ENCODE peak calls at places on chromosome 3, in ten cellular contexts. One of them, this sample, is unnamed.

GRCh38 chr3:46705022-46705530 is 3.9 kb downstream of the TMIE start:
- DNase-seq in AG04450: peak; percentile 26
- DNase-seq in adrenal gland: peak; percentile 84
- DNase-seq in AG10803: peak; percentile 63
- DNase-seq in B cell: peak; percentile 77
- DNase-seq in RWPE1: peak; percentile 49
- DNase-seq in neural crest cell: peak; percentile 79
- DNase-seq in left ventricle myocardium inferior: peak; percentile 73
- DNase-seq in GM10248: peak; percentile 85
- DNase-seq in lung: peak; percentile 75
- DNase-seq in this sample: no peak

GRCh38 chr3:46489406-46489805 is 8.4 kb upstream of the RTP3 start:
- DNase-seq in AG04450: no peak
- DNase-seq in adrenal gland: no peak
- DNase-seq in AG10803: no peak
- DNase-seq in B cell: no peak
- DNase-seq in RWPE1: no peak
- DNase-seq in neural crest cell: no peak
- DNase-seq in left ventricle myocardium inferior: no peak
- DNase-seq in GM10248: no peak
- DNase-seq in lung: no peak
- DNase-seq in this sample: peak; percentile 68

GRCh38 chr3:178719036-178719635 is 182.9 kb downstream of the KCNMB2 start:
- DNase-seq in AG04450: no peak
- DNase-seq in adrenal gland: no peak
- DNase-seq in AG10803: no peak
- DNase-seq in B cell: no peak
- DNase-seq in RWPE1: no peak
- DNase-seq in neural crest cell: no peak
- DNase-seq in left ventricle myocardium inferior: no peak
- DNase-seq in GM10248: no peak
- DNase-seq in lung: no peak
- DNase-seq in this sample: no peak

GRCh38 chr3:104750581-104750980 is 616.1 kb upstream of the ALCAM start:
- DNase-seq in AG04450: no peak
- DNase-seq in adrenal gland: no peak
- DNase-seq in AG10803: peak; percentile 47
- DNase-seq in B cell: no peak
- DNase-seq in RWPE1: no peak
- DNase-seq in neural crest cell: no peak
- DNase-seq in left ventricle myocardium inferior: no peak
- DNase-seq in GM10248: no peak
- DNase-seq in lung: no peak
- DNase-seq in this sample: no peak

GRCh38 chr3:117719316-117719926 is 1009.8 kb downstream of the TUSC7 start:
- DNase-seq in AG04450: no peak
- DNase-seq in adrenal gland: peak; percentile 20
- DNase-seq in AG10803: peak; percentile 31
- DNase-seq in B cell: no peak
- DNase-seq in RWPE1: peak; percentile 34
- DNase-seq in neural crest cell: no peak
- DNase-seq in left ventricle myocardium inferior: no peak
- DNase-seq in GM10248: peak; percentile 7
- DNase-seq in lung: no peak
- DNase-seq in this sample: no peak

GRCh38 chr3:78101363-78101762 is 1061.5 kb downstream of the ROBO2 start:
- DNase-seq in AG04450: no peak
- DNase-seq in adrenal gland: no peak
- DNase-seq in AG10803: peak; percentile 38
- DNase-seq in B cell: no peak
- DNase-seq in RWPE1: no peak
- DNase-seq in neural crest cell: no peak
- DNase-seq in left ventricle myocardium inferior: no peak
- DNase-seq in GM10248: no peak
- DNase-seq in lung: no peak
- DNase-seq in this sample: no peak

GRCh38 chr3:69579527-69580165 is 159.6 kb upstream of the MITF start:
- DNase-seq in AG04450: no peak
- DNase-seq in adrenal gland: no peak
- DNase-seq in AG10803: no peak
- DNase-seq in B cell: no peak
- DNase-seq in RWPE1: no peak
- DNase-seq in neural crest cell: no peak
- DNase-seq in left ventricle myocardium inferior: no peak
- DNase-seq in GM10248: no peak
- DNase-seq in lung: no peak
- DNase-seq in this sample: no peak

GRCh38 chr3:180698760-180699270 is 19.5 kb upstream of the CCDC39 start:
- DNase-seq in AG04450: no peak
- DNase-seq in adrenal gland: no peak
- DNase-seq in AG10803: no peak
- DNase-seq in B cell: no peak
- DNase-seq in RWPE1: peak; percentile 13
- DNase-seq in neural crest cell: no peak
- DNase-seq in left ventricle myocardium inferior: no peak
- DNase-seq in GM10248: no peak
- DNase-seq in lung: no peak
- DNase-seq in this sample: no peak

GRCh38 chr3:12073106-12073505 is 68.9 kb downstream of the SYN2 start:
- DNase-seq in AG04450: no peak
- DNase-seq in adrenal gland: no peak
- DNase-seq in AG10803: no peak
- DNase-seq in B cell: no peak
- DNase-seq in RWPE1: no peak
- DNase-seq in neural crest cell: no peak
- DNase-seq in left ventricle myocardium inferior: no peak
- DNase-seq in GM10248: no peak
- DNase-seq in lung: no peak
- DNase-seq in this sample: no peak

GRCh38 chr3:117201906-117202305 is 492.3 kb downstream of the TUSC7 start:
- DNase-seq in AG04450: no peak
- DNase-seq in adrenal gland: peak; percentile 23
- DNase-seq in AG10803: peak; percentile 3
- DNase-seq in B cell: no peak
- DNase-seq in RWPE1: no peak
- DNase-seq in neural crest cell: no peak
- DNase-seq in left ventricle myocardium inferior: no peak
- DNase-seq in GM10248: no peak
- DNase-seq in lung: no peak
- DNase-seq in this sample: no peak

GRCh38 chr3:30617069-30617468 is 10.7 kb downstream of the TGFBR2 start:
- DNase-seq in AG04450: no peak
- DNase-seq in adrenal gland: no peak
- DNase-seq in AG10803: no peak
- DNase-seq in B cell: no peak
- DNase-seq in RWPE1: no peak
- DNase-seq in neural crest cell: no peak
- DNase-seq in left ventricle myocardium inferior: no peak
- DNase-seq in GM10248: no peak
- DNase-seq in lung: no peak
- DNase-seq in this sample: no peak
- TF ChIP-seq CTCF in AG04450: no peak
- TF ChIP-seq CTCF in adrenal gland: no peak
- TF ChIP-seq CTCF in AG10803: no peak
- TF ChIP-seq CTCF in B cell: no peak
- TF ChIP-seq CTCF in RWPE1: no peak
- TF ChIP-seq CTCF in neural crest cell: no peak
- TF ChIP-seq CTCF in left ventricle myocardium inferior: no peak
- TF ChIP-seq CTCF in GM10248: no peak
- TF ChIP-seq CTCF in lung: no peak
- TF ChIP-seq CTCF in this sample: no peak

DNA sequence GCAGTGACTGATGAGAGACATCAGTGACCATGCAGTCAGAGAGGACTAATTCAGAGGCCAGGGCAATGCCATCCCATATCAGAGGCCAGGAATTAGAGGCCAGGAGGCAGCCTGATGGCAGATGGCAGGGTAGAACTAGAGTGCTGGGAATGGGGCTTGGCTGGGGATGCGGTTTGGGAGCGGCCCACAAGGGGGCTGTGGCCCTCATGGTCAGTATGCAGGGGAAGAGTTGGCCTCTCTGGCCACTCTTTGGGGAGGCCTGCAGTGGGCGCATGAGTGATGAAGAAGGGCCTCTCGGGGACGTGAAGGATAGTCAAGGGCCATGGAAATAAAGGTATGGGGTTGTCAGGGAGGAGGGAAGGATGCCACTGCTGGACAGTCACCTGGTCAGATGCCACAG is 101.7 kb downstream of the EEFSEC start:
- DNase-seq in AG04450: no peak
- DNase-seq in adrenal gland: no peak
- DNase-seq in AG10803: no peak
- DNase-seq in B cell: no peak
- DNase-seq in RWPE1: no peak
- DNase-seq in neural crest cell: no peak
- DNase-seq in left ventricle myocardium inferior: no peak
- DNase-seq in GM10248: no peak
- DNase-seq in lung: no peak
- DNase-seq in this sample: no peak
- TF ChIP-seq CTCF in AG04450: no peak
- TF ChIP-seq CTCF in adrenal gland: no peak
- TF ChIP-seq CTCF in AG10803: no peak
- TF ChIP-seq CTCF in B cell: no peak
- TF ChIP-seq CTCF in RWPE1: no peak
- TF ChIP-seq CTCF in neural crest cell: no peak
- TF ChIP-seq CTCF in left ventricle myocardium inferior: no peak
- TF ChIP-seq CTCF in GM10248: no peak
- TF ChIP-seq CTCF in lung: no peak
- TF ChIP-seq CTCF in this sample: no peak

GRCh38 chr3:169812844-169813677 is at the start of the genes LRRC34 and LRRIQ4:
- DNase-seq in AG04450: peak; percentile 23
- DNase-seq in adrenal gland: peak; percentile 68
- DNase-seq in AG10803: peak; percentile 73
- DNase-seq in B cell: peak; percentile 59
- DNase-seq in RWPE1: no peak
- DNase-seq in neural crest cell: peak; percentile 67
- DNase-seq in left ventricle myocardium inferior: peak; percentile 80
- DNase-seq in GM10248: peak; percentile 67
- DNase-seq in lung: peak; percentile 75
- DNase-seq in this sample: no peak

GRCh38 chr3:169811606-169812123 is 1.0 kb upstream of the LRRIQ4 start:
- DNase-seq in AG04450: peak; percentile 62
- DNase-seq in adrenal gland: no peak
- DNase-seq in AG10803: peak; percentile 42
- DNase-seq in B cell: peak; percentile 33
- DNase-seq in RWPE1: no peak
- DNase-seq in neural crest cell: no peak
- DNase-seq in left ventricle myocardium inferior: no peak
- DNase-seq in GM10248: no peak
- DNase-seq in lung: no peak
- DNase-seq in this sample: no peak

GRCh38 chr3:169812124-169812843 is 386 bp upstream of the LRRIQ4 start:
- DNase-seq in AG04450: peak; percentile 11
- DNase-seq in adrenal gland: peak; percentile 70
- DNase-seq in AG10803: peak; percentile 72
- DNase-seq in B cell: peak; percentile 64
- DNase-seq in RWPE1: peak; percentile 20
- DNase-seq in neural crest cell: peak; percentile 62
- DNase-seq in left ventricle myocardium inferior: peak; percentile 72
- DNase-seq in GM10248: peak; percentile 80
- DNase-seq in lung: peak; percentile 50
- DNase-seq in this sample: peak; percentile 88

GRCh38 chr3:169815590-169816150 is 3.0 kb upstream of the LRRC34 start:
- DNase-seq in AG04450: no peak
- DNase-seq in adrenal gland: no peak
- DNase-seq in AG10803: no peak
- DNase-seq in B cell: no peak
- DNase-seq in RWPE1: no peak
- DNase-seq in neural crest cell: no peak
- DNase-seq in left ventricle myocardium inferior: no peak
- DNase-seq in GM10248: no peak
- DNase-seq in lung: no peak
- DNase-seq in this sample: no peak

DNA sequence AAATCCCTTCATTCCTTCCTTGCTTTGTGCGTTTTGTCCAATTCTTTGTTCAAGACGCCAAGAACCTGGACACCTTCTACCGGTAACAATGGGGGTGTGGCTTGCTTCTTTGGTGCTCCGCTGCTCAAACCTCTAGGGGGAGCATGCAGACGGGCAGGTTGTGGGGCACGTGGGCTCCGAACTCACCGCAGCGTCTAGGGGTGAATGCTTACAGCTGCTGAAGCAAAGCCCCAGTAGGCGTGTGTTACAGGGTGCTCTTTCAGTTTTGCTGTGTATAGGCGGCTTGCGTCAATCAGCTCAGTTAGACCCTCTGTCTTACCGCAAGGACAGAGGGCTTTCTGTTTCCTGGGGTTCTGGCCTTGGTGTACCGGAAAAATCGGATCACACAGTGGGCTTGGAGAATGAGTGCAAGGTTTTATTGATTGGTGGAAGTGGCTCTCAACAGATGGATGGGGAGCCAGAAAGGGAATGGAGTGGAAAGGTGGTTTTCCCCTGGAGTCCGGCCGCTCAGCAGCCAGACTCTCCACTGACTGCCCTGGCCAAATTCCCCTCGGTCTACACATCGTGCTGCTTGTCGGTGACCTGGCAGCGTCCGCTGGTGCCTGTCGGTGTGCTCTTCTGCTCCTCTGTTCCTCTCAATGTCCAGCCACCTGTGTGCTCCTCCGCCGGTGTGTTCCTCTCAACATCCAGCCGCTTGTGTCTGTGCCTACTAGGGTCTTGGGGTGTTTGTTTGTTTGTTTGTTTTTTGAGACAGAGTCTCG is 1.2 kb upstream of the LRRC34 start:
- DNase-seq in AG04450: no peak
- DNase-seq in adrenal gland: peak; percentile 10
- DNase-seq in AG10803: no peak
- DNase-seq in B cell: peak; percentile 66
- DNase-seq in RWPE1: no peak
- DNase-seq in neural crest cell: no peak
- DNase-seq in left ventricle myocardium inferior: no peak
- DNase-seq in GM10248: peak; percentile 76
- DNase-seq in lung: peak; percentile 30
- DNase-seq in this sample: no peak
- TF ChIP-seq CTCF in AG04450: no peak
- TF ChIP-seq CTCF in adrenal gland: peak; percentile 12
- TF ChIP-seq CTCF in AG10803: peak; percentile 39
- TF ChIP-seq CTCF in B cell: peak; percentile 80
- TF ChIP-seq CTCF in RWPE1: no peak
- TF ChIP-seq CTCF in neural crest cell: peak; percentile 42
- TF ChIP-seq CTCF in left ventricle myocardium inferior: peak; percentile 38
- TF ChIP-seq CTCF in GM10248: peak; percentile 70
- TF ChIP-seq CTCF in lung: no peak
- TF ChIP-seq CTCF in this sample: peak; percentile 7

GRCh38 chr3:119034256-119035013 is at the start of gene IGSF11:
- DNase-seq in AG04450: no peak
- DNase-seq in adrenal gland: peak; percentile 81
- DNase-seq in AG10803: peak; percentile 26
- DNase-seq in B cell: peak; percentile 81
- DNase-seq in RWPE1: peak; percentile 56
- DNase-seq in neural crest cell: peak; percentile 75
- DNase-seq in left ventricle myocardium inferior: peak; percentile 53
- DNase-seq in GM10248: peak; percentile 87
- DNase-seq in lung: peak; percentile 39
- DNase-seq in this sample: peak; percentile 85
- TF ChIP-seq CTCF in AG04450: peak; percentile 30
- TF ChIP-seq CTCF in adrenal gland: peak; percentile 28
- TF ChIP-seq CTCF in AG10803: peak; percentile 16
- TF ChIP-seq CTCF in B cell: peak; percentile 47
- TF ChIP-seq CTCF in RWPE1: peak; percentile 73
- TF ChIP-seq CTCF in neural crest cell: peak; percentile 66
- TF ChIP-seq CTCF in left ventricle myocardium inferior: peak; percentile 79
- TF ChIP-seq CTCF in GM10248: peak; percentile 83
- TF ChIP-seq CTCF in lung: peak; percentile 32
- TF ChIP-seq CTCF in this sample: peak; percentile 51

This sample was measured in osteocyte.